ENCODE peak calls at places on chromosomes 2 and 18, in five cellular contexts. One of them, this sample, is unnamed.

GRCh38 chr2:55087501-55087900 is 37.2 kb upstream of the RTN4 start:
- DNase-seq in tibial artery: no peak
- DNase-seq in IMR-90: no peak
- DNase-seq in body of pancreas: no peak
- DNase-seq in pancreas: no peak
- DNase-seq in this sample: no peak

GRCh38 chr2:112138143-112139032 is at the start of gene FBLN7:
- DNase-seq in tibial artery: no peak
- DNase-seq in IMR-90: no peak
- DNase-seq in body of pancreas: no peak
- DNase-seq in pancreas: peak; percentile 69
- DNase-seq in this sample: no peak

GRCh38 chr2:235685024-235685721 is 191.3 kb downstream of the AGAP1 start:
- DNase-seq in tibial artery: peak; percentile 57
- DNase-seq in IMR-90: no peak
- DNase-seq in body of pancreas: no peak
- DNase-seq in pancreas: peak; percentile 31
- DNase-seq in this sample: no peak

GRCh38 chr2:240256704-240257637 is 116.5 kb upstream of the OTOS start:
- DNase-seq in tibial artery: no peak
- DNase-seq in IMR-90: no peak
- DNase-seq in body of pancreas: no peak
- DNase-seq in pancreas: no peak
- DNase-seq in this sample: no peak

GRCh38 chr2:69581774-69582581 is 61.6 kb downstream of the AAK1 start:
- DNase-seq in tibial artery: no peak
- DNase-seq in IMR-90: peak; percentile 58
- DNase-seq in body of pancreas: peak; percentile 61
- DNase-seq in pancreas: no peak
- DNase-seq in this sample: peak; percentile 68

GRCh38 chr2:120740765-120741513 is 5.3 kb downstream of the GLI2 start:
- DNase-seq in tibial artery: peak; percentile 66
- DNase-seq in IMR-90: peak; percentile 41
- DNase-seq in body of pancreas: no peak
- DNase-seq in pancreas: no peak
- DNase-seq in this sample: no peak

GRCh38 chr2:218832520-218832919 is 917 bp upstream of the PRKAG3 start:
- DNase-seq in tibial artery: peak; percentile 80
- DNase-seq in IMR-90: no peak
- DNase-seq in body of pancreas: no peak
- DNase-seq in pancreas: no peak
- DNase-seq in this sample: no peak

GRCh38 chr18:35588995-35589394 is 7.5 kb downstream of the GALNT1 start:
- DNase-seq in tibial artery: no peak
- DNase-seq in IMR-90: no peak
- DNase-seq in body of pancreas: no peak
- DNase-seq in pancreas: no peak
- DNase-seq in this sample: no peak

GRCh38 chr2:224221455-224221913 is 180.4 kb downstream of the FAM124B start:
- DNase-seq in tibial artery: no peak
- DNase-seq in IMR-90: peak; percentile 93
- DNase-seq in body of pancreas: no peak
- DNase-seq in pancreas: no peak
- DNase-seq in this sample: peak; percentile 98

GRCh38 chr2:221571391-221572179 is 519 bp downstream of the EPHA4 start:
- DNase-seq in tibial artery: peak; percentile 67
- DNase-seq in IMR-90: peak; percentile 37
- DNase-seq in body of pancreas: peak; percentile 10
- DNase-seq in pancreas: peak; percentile 70
- DNase-seq in this sample: peak; percentile 33

GRCh38 chr18:7691206-7691605 is 124.1 kb downstream of the PTPRM start:
- DNase-seq in tibial artery: no peak
- DNase-seq in IMR-90: no peak
- DNase-seq in body of pancreas: no peak
- DNase-seq in pancreas: no peak
- DNase-seq in this sample: no peak

GRCh38 chr2:218448934-218449333 is 30.0 kb downstream of the VIL1 start:
- DNase-seq in tibial artery: no peak
- DNase-seq in IMR-90: peak; percentile 45
- DNase-seq in body of pancreas: no peak
- DNase-seq in pancreas: no peak
- DNase-seq in this sample: peak; percentile 39

GRCh38 chr18:60295776-60296175 is 76.8 kb downstream of the MC4R start:
- DNase-seq in tibial artery: no peak
- DNase-seq in IMR-90: no peak
- DNase-seq in body of pancreas: no peak
- DNase-seq in pancreas: no peak
- DNase-seq in this sample: no peak

GRCh38 chr18:46622451-46622850 is 34.6 kb downstream of the LOXHD1 start:
- DNase-seq in tibial artery: no peak
- DNase-seq in IMR-90: no peak
- DNase-seq in body of pancreas: no peak
- DNase-seq in pancreas: no peak
- DNase-seq in this sample: no peak

GRCh38 chr2:36335597-36335996 is 20.0 kb upstream of the CRIM1 start:
- DNase-seq in tibial artery: no peak
- DNase-seq in IMR-90: no peak
- DNase-seq in body of pancreas: no peak
- DNase-seq in pancreas: no peak
- DNase-seq in this sample: no peak

GRCh38 chr2:2411008-2411407 is 79.9 kb upstream of the MYT1L start:
- DNase-seq in tibial artery: no peak
- DNase-seq in IMR-90: no peak
- DNase-seq in body of pancreas: no peak
- DNase-seq in pancreas: no peak
- DNase-seq in this sample: no peak

GRCh38 chr2:24048662-24049484 is 668 bp upstream of the FKBP1B start:
- DNase-seq in tibial artery: no peak
- DNase-seq in IMR-90: no peak
- DNase-seq in body of pancreas: no peak
- DNase-seq in pancreas: no peak
- DNase-seq in this sample: no peak

GRCh38 chr2:100959225-100959880 is 42.7 kb upstream of the RPL31 start:
- DNase-seq in tibial artery: no peak
- DNase-seq in IMR-90: peak; percentile 45
- DNase-seq in body of pancreas: no peak
- DNase-seq in pancreas: no peak
- DNase-seq in this sample: peak; percentile 46

GRCh38 chr2:134225841-134226240 is 28.0 kb upstream of the MGAT5 start:
- DNase-seq in tibial artery: no peak
- DNase-seq in IMR-90: no peak
- DNase-seq in body of pancreas: no peak
- DNase-seq in pancreas: no peak
- DNase-seq in this sample: no peak

GRCh38 chr2:220279840-220280239 is 652.4 kb downstream of the SLC4A3 start:
- DNase-seq in tibial artery: no peak
- DNase-seq in IMR-90: peak; percentile 63
- DNase-seq in body of pancreas: no peak
- DNase-seq in pancreas: no peak
- DNase-seq in this sample: peak; percentile 87

GRCh38 chr2:148517296-148517695 is 127.3 kb upstream of the EPC2 start:
- DNase-seq in tibial artery: no peak
- DNase-seq in IMR-90: no peak
- DNase-seq in body of pancreas: no peak
- DNase-seq in pancreas: no peak
- DNase-seq in this sample: no peak

DNA sequence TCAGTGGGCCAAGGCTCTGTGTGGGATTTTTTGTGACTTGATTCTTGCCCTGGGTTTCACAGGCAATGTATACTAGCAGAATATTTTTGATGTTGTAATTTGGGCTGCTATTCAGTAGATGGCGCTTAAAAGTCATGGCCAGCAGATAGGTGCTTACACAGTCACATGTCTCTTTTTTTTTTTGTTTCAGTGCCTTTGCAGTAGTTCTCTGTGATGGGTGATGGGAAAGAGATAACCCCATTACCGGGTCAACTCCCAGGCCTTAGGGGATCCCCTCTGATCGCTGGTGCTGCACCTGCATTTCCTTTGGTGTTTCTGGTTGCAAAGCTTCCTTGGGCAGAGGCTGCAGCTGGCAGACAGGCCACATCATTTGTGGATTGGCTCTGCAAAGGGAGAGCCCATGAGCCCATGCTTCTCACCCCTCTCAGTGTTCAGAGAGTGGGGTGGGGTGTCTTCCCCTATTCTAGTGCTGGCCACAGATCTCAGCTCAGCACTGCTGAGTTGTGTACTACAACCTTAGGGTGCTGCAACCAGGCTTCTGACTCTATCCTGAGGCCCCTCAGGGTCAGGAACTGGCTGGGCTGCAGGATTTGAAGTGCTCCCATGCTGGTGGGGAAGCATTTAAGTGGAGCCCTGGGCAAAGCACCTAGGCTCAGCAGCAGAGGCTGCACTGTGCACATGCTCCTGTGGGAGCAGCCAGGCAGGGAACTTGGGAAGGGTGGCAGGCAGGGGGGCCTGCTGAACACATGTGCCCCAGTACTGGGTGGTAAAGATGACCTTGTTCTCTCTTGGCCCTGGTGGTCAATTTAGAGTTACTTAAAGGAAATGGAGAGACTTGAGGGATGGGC is 219.8 kb upstream of the SPHKAP start:
- DNase-seq in tibial artery: no peak
- DNase-seq in IMR-90: no peak
- DNase-seq in body of pancreas: no peak
- DNase-seq in pancreas: no peak
- DNase-seq in this sample: no peak
- TF ChIP-seq CTCF in tibial artery: no peak
- TF ChIP-seq CTCF in IMR-90: no peak
- TF ChIP-seq CTCF in body of pancreas: no peak
- TF ChIP-seq CTCF in pancreas: no peak
- TF ChIP-seq CTCF in this sample: no peak

DNA sequence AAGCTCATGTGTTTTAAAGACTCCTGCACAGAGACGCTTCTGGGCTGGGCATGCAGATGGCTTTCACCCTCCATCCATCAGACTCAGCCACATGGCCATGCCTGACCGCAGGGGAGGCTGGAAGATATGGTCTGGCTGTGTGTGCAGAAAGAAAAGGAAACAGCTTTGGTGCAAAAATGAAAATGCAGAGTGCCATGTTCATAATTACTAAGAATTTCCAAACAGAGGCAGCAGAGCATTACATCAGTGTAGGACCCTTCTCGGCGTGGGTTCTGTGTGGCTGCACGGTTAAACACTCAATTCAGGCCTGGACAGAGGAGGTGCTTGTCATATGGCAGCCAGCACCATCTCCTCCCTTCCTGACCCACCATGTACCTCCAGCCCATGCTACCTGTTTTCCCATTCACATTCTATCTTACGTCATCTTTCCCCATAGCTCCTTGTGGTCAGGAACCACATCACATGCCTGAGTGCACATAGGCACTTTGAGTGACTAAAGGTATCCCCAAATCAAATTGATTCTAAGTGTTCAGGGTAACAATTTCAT is 200.3 kb upstream of the ID2 start:
- DNase-seq in tibial artery: peak; percentile 4
- DNase-seq in IMR-90: no peak
- DNase-seq in body of pancreas: no peak
- DNase-seq in pancreas: no peak
- DNase-seq in this sample: no peak
- H3K4me1 ChIP-seq in tibial artery: no peaks in the 10 kb centered on the region
- H3K4me1 ChIP-seq in IMR-90: peaks cover 1% of the 10 kb centered on the region
- H3K4me1 ChIP-seq in body of pancreas: peaks cover 27% of the 10 kb centered on the region
- H3K4me1 ChIP-seq in pancreas: no peaks in the 10 kb centered on the region
- H3K4me1 ChIP-seq in this sample: no peaks in the 10 kb centered on the region

GRCh38 chr2:66440011-66440542 is 5.2 kb downstream of the MEIS1 start:
- DNase-seq in tibial artery: peak; percentile 67
- DNase-seq in IMR-90: no peak
- DNase-seq in body of pancreas: no peak
- DNase-seq in pancreas: peak; percentile 54
- DNase-seq in this sample: peak; percentile 73

GRCh38 chr2:66438498-66439290 is 3.8 kb downstream of the MEIS1 start:
- DNase-seq in tibial artery: no peak
- DNase-seq in IMR-90: no peak
- DNase-seq in body of pancreas: no peak
- DNase-seq in pancreas: no peak
- DNase-seq in this sample: no peak

GRCh38 chr2:66440692-66441091 is 5.8 kb downstream of the MEIS1 start:
- DNase-seq in tibial artery: peak; percentile 61
- DNase-seq in IMR-90: no peak
- DNase-seq in body of pancreas: peak; percentile 31
- DNase-seq in pancreas: peak; percentile 63
- DNase-seq in this sample: no peak

GRCh38 chr2:66437601-66438497 is 2.9 kb downstream of the MEIS1 start:
- DNase-seq in tibial artery: peak; percentile 65
- DNase-seq in IMR-90: no peak
- DNase-seq in body of pancreas: peak; percentile 55
- DNase-seq in pancreas: peak; percentile 68
- DNase-seq in this sample: peak; percentile 50

DNA sequence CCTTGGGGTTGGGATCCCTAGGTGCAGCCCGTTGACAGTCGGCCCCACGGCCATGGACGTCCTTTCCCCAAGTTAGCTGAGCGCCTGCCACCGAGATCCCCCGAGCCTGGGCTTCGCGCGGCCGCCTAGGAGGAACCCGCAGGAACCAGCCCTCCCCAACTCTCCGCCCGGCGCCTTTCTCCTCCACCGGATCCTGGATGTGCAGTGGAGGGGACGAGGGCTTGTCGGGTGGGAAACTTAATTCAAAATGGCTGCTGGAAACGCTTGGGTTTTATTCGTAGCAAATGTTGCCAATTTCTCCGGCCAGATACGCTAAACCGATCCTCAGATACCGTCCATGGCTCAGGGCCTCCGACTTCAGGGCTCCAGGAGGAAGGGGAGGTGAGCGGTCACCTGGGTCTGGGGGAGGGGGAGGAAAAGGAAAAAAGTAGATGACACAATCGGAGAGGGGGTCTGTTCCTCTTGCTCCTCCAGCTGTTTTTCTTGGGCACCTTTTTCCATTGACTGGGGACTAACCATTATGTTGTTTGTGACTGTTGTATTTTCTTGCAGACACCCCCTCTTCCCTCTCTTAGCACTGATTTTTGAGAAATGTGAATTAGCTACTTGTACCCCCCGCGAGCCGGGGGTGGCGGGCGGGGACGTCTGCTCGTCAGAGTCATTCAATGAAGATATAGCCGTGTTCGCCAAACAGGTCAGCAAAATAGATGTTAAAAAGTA is 4.5 kb downstream of the MEIS1 start:
- DNase-seq in tibial artery: peak; percentile 66
- DNase-seq in IMR-90: no peak
- DNase-seq in body of pancreas: no peak
- DNase-seq in pancreas: peak; percentile 71
- DNase-seq in this sample: peak; percentile 55
- H3K27me3 ChIP-seq in tibial artery: no peaks in the 10 kb centered on the region
- H3K27me3 ChIP-seq in IMR-90: no peaks in the 10 kb centered on the region
- H3K27me3 ChIP-seq in body of pancreas: no peaks in the 10 kb centered on the region
- H3K27me3 ChIP-seq in pancreas: no peaks in the 10 kb centered on the region
- H3K27me3 ChIP-seq in this sample: no peaks in the 10 kb centered on the region

DNA sequence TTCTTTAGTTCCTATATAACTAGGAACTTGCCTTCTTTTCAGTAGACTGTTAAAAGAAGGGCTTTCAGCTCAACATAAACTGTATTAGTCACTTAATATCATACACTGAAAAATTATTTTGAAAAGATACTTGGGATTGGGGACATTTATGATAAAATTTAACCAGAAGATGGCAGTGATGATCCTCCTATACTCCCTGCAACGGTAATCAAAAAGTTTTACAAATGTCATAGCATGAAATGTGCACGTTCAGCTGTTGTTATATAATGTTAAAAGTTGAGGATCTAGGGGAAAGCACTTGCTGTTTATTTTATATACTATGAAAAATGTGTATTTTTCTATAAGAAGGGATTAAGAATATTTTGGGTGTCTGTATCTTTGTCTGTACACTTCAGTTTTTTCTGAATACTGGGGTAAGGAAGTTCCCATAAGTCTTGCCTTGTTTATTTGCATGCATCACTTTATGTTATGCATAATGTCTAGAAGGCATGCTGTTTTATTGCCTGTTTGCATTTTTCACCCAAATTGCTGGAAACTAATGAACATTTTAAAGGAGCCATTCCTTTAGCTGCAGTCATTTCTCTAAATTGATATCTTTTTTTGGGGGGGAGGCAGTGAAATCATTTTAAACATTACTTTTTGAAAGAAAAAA is 19.0 kb downstream of the DYNC1I2 start:
- DNase-seq in tibial artery: no peak
- DNase-seq in IMR-90: peak; percentile 46
- DNase-seq in body of pancreas: no peak
- DNase-seq in pancreas: no peak
- DNase-seq in this sample: no peak
- TF ChIP-seq CTCF in tibial artery: no peak
- TF ChIP-seq CTCF in IMR-90: peak; percentile 51
- TF ChIP-seq CTCF in body of pancreas: no peak
- TF ChIP-seq CTCF in pancreas: no peak
- TF ChIP-seq CTCF in this sample: peak; percentile 72

This sample was measured in foreskin keratinocyte.